ENCODE peak calls at places on chromosomes 7 and 10, in four cellular contexts. B, Q, H and O are unnamed samples.

GRCh38 chr7:141864765-141865447 is 23.6 kb upstream of the PRSS37 start:
- DNase-seq in B (peak), Q (no peak), H (no peak), O (no peak)

GRCh38 chr7:28643369-28644340 is 231.3 kb downstream of the CREB5 start:
- DNase-seq in B (no peak), Q (no peak), H (no peak), O (no peak)

GRCh38 chr10:49235392-49235791 is 47.2 kb upstream of the TMEM273 start:
- DNase-seq in B (no peak), Q (no peak), H (no peak), O (no peak)

GRCh38 chr7:94350729-94351128 is 44.0 kb upstream of the COL1A2 start:
- DNase-seq in B (no peak), Q (no peak), H (no peak), O (no peak)

GRCh38 chr10:102523250-102524029 is 19.7 kb downstream of the SUFU start:
- DNase-seq in B (no peak), Q (no peak), H (no peak), O (no peak)

GRCh38 chr7:78115876-78116275 is 317.3 kb downstream of the PHTF2 start:
- DNase-seq in B (no peak), Q (no peak), H (no peak), O (no peak)

GRCh38 chr7:517848-518629 is 1.6 kb downstream of the PDGFA start:
- DNase-seq in B (peak), Q (no peak), H (peak), O (no peak)

GRCh38 chr10:71946700-71947099 is 17.5 kb upstream of the CHST3 start:
- DNase-seq in B (no peak), Q (no peak), H (no peak), O (no peak)

GRCh38 chr7:23106491-23106800 is 861 bp downstream of the KLHL7 start:
- DNase-seq in B (peak), Q (no peak), H (no peak), O (no peak)

GRCh38 chr7:132295198-132295597 is 281.1 kb downstream of the PLXNA4 start:
- DNase-seq in B (no peak), Q (no peak), H (no peak), O (no peak)

GRCh38 chr10:3835770-3836169 is 50.8 kb upstream of the KLF6 start:
- DNase-seq in B (peak), Q (no peak), H (no peak), O (no peak)

GRCh38 chr10:97399843-97400545 is 1.1 kb downstream of the RRP12 start:
- DNase-seq in B (peak), Q (peak), H (peak), O (no peak)

GRCh38 chr7:18125536-18125935 is 97.9 kb upstream of the PRPS1L1 start:
- DNase-seq in B (no peak), Q (no peak), H (no peak), O (no peak)

GRCh38 chr7:140640727-140641531 is at the start of gene DENND2A:
- DNase-seq in B (peak), Q (no peak), H (peak), O (no peak)

GRCh38 chr7:108973075-108973474 is 403.4 kb downstream of the DNAJB9 start:
- DNase-seq in B (peak), Q (no peak), H (no peak), O (no peak)

GRCh38 chr10:132065491-132066105 is at the start of gene JAKMIP3:
- DNase-seq in B (no peak), Q (no peak), H (peak), O (no peak)

GRCh38 chr7:158695726-158696452 is 8.7 kb downstream of the NCAPG2 start:
- DNase-seq in B (peak), Q (peak), H (peak), O (peak)

GRCh38 chr10:97185326-97186058 is at the start of gene SLIT1:
- DNase-seq in B (no peak), Q (no peak), H (peak), O (no peak)

GRCh38 chr7:101804087-101804631 is 13.3 kb upstream of the CUX1 start:
- DNase-seq in B (no peak), Q (no peak), H (peak), O (no peak)

GRCh38 chr7:5352440-5353010 is 69.8 kb downstream of the SLC29A4 start:
- DNase-seq in B (no peak), Q (no peak), H (peak), O (no peak)

GRCh38 chr10:108639010-108639409 is 1284.3 kb downstream of the XPNPEP1 start:
- DNase-seq in B (no peak), Q (no peak), H (no peak), O (no peak)

GRCh38 chr10:77801474-77802238 is 124.9 kb downstream of the DLG5 start:
- DNase-seq in B (no peak), Q (no peak), H (no peak), O (no peak)

GRCh38 chr10:24694086-24694485 is 29.6 kb downstream of the ARHGAP21 start:
- DNase-seq in B (no peak), Q (no peak), H (no peak), O (no peak)

GRCh38 chr10:93224005-93224779 is 150.5 kb downstream of the CYP26A1 start:
- DNase-seq in B (peak), Q (no peak), H (no peak), O (no peak)

GRCh38 chr10:131418686-131419085 is 107.2 kb upstream of the TCERG1L start:
- DNase-seq in B (no peak), Q (no peak), H (no peak), O (no peak)

GRCh38 chr7:142188846-142189245 is 69.0 kb downstream of the PRSS58 start:
- DNase-seq in B (peak), Q (no peak), H (no peak), O (no peak)

GRCh38 chr7:74587435-74588126 is 69.9 kb upstream of the GTF2I start:
- DNase-seq in B (no peak), Q (no peak), H (peak), O (peak)

GRCh38 chr10:60389413-60390009 is at the start of gene ANK3:
- DNase-seq in B (no peak), Q (no peak), H (no peak), O (no peak)

GRCh38 chr7:157397751-157398691 is 61.2 kb downstream of the DNAJB6 start:
- DNase-seq in B (peak), Q (no peak), H (peak), O (no peak)

GRCh38 chr10:3825862-3826351 is 40.9 kb upstream of the KLF6 start:
- DNase-seq in B (no peak), Q (no peak), H (no peak), O (no peak)

GRCh38 chr7:133645870-133646492 is 393.1 kb downstream of the EXOC4 start:
- DNase-seq in B (peak), Q (no peak), H (no peak), O (no peak)

GRCh38 chr10:92799591-92799990 is 48.7 kb upstream of the EXOC6 start:
- DNase-seq in B (no peak), Q (no peak), H (no peak), O (no peak)

GRCh38 chr10:93652857-93653256 is 40.5 kb downstream of the PDE6C start:
- DNase-seq in B (no peak), Q (no peak), H (no peak), O (no peak)